ENCODE peak calls at places on chromosome 11, in five cellular contexts. I, Q, U, H and X are unnamed samples.

GRCh38 chr11:12841946-12842630 is 167.0 kb upstream of the RASSF10 start:
- DNase-seq in I (no peak), U (no peak), Q (peak), H (no peak), X (no peak)

GRCh38 chr11:2730323-2731284 is 30.8 kb upstream of the KCNQ1OT1 start:
- DNase-seq in Q (no peak), I (no peak), U (no peak), H (no peak), X (no peak)

GRCh38 chr11:121634889-121635288 is 182.1 kb upstream of the SORL1-AS1 start:
- DNase-seq in H (no peak), U (no peak), Q (no peak), I (no peak), X (no peak)

GRCh38 chr11:120652705-120653335 is 141.3 kb downstream of the GRIK4 start:
- DNase-seq in I (no peak), U (no peak), Q (peak), H (no peak), X (no peak)

GRCh38 chr11:38900156-38900679 is 2302.2 kb upstream of the RAG2 start:
- DNase-seq in I (no peak), U (no peak), Q (no peak), H (no peak), X (no peak)

GRCh38 chr11:2387266-2387982 is 10.3 kb downstream of the CD81 start:
- DNase-seq in I (no peak), Q (no peak), H (no peak), U (no peak), X (peak)

GRCh38 chr11:80538040-80538439 is 1097.2 kb upstream of the TENM4 start:
- DNase-seq in U (no peak), Q (no peak), H (no peak), I (no peak), X (no peak)

GRCh38 chr11:33712436-33712835 is 11.8 kb upstream of the C11orf91 start:
- DNase-seq in I (no peak), U (no peak), H (no peak), Q (no peak), X (no peak)

GRCh38 chr11:119361056-119361787 is 14.7 kb upstream of the MFRP start:
- DNase-seq in U (no peak), H (peak), Q (no peak), I (no peak), X (no peak)

GRCh38 chr11:44822369-44822768 is 95.6 kb downstream of the TSPAN18 start:
- DNase-seq in I (no peak), Q (no peak), H (no peak), U (no peak), X (no peak)

GRCh38 chr11:17479284-17480214 is 2.9 kb upstream of the ABCC8 start:
- DNase-seq in Q (peak), I (no peak), H (no peak), U (no peak), X (no peak)

GRCh38 chr11:123125169-123125568 is 63.2 kb upstream of the HSPA8 start:
- DNase-seq in Q (no peak), H (no peak), U (no peak), I (no peak), X (no peak)

GRCh38 chr11:110092577-110093406 is at the start of gene ZC3H12C:
- DNase-seq in I (no peak), U (peak), Q (no peak), H (peak), X (no peak)

GRCh38 chr11:124717786-124718634 is 21.7 kb upstream of the NRGN start:
- DNase-seq in Q (peak), I (no peak), H (no peak), U (no peak), X (no peak)

GRCh38 chr11:12207384-12208150 is 97.2 kb downstream of the MICAL2 start:
- DNase-seq in I (no peak), Q (no peak), H (no peak), U (no peak), X (no peak)

GRCh38 chr11:119726150-119726553 is 2.8 kb downstream of the NECTIN1 start:
- DNase-seq in I (no peak), H (no peak), Q (no peak), U (no peak), X (no peak)

GRCh38 chr11:64814712-64815187 is 4.4 kb upstream of the MEN1 start:
- DNase-seq in U (no peak), Q (no peak), I (no peak), H (no peak), X (no peak)
- H3K27ac ChIP-seq in U (no peak), Q (no peak), I (no peak), H (no peak), X (no peak)

GRCh38 chr11:133955091-133955846 is 1.5 kb downstream of the IGSF9B start:
- DNase-seq in Q (no peak), U (peak), H (no peak), I (peak), X (peak)
- H3K27ac ChIP-seq in Q (no peak), U (peak), H (no peak), I (no peak), X (no peak)

GRCh38 chr11:86625981-86626380 is 46.4 kb downstream of the ME3 start:
- DNase-seq in H (no peak), U (no peak), I (no peak), Q (no peak), X (no peak)
- H3K27ac ChIP-seq in H (no peak), U (peak), I (no peak), Q (no peak), X (no peak)

GRCh38 chr11:37141707-37142106 is 543.7 kb upstream of the RAG2 start:
- DNase-seq in Q (no peak), H (no peak), U (no peak), I (no peak), X (no peak)

GRCh38 chr11:37142591-37142990 is 544.6 kb upstream of the RAG2 start:
- DNase-seq in U (no peak), I (no peak), H (no peak), Q (no peak), X (no peak)
- H3K27ac ChIP-seq in U (no peak), I (no peak), H (no peak), Q (no peak), X (no peak)

GRCh38 chr11:31645747-31646146 is 136.2 kb downstream of the ELP4 start:
- DNase-seq in U (no peak), I (no peak), Q (no peak), H (peak), X (no peak)
- H3K27ac ChIP-seq in U (peak), I (no peak), Q (no peak), H (no peak), X (no peak)

GRCh38 chr11:67284811-67285540 is 4.1 kb upstream of the ANKRD13D start:
- DNase-seq in Q (no peak), I (no peak), U (no peak), H (no peak), X (no peak)

GRCh38 chr11:67286621-67287333 is 2.3 kb upstream of the ANKRD13D start:
- DNase-seq in H (no peak), Q (no peak), I (no peak), U (no peak), X (no peak)

GRCh38 chr11:67283490-67283963 is 5.6 kb upstream of the ANKRD13D start:
- DNase-seq in I (no peak), H (no peak), Q (no peak), U (no peak), X (no peak)

GRCh38 chr11:67287355-67288197 is 1.5 kb upstream of the ANKRD13D start:
- DNase-seq in U (no peak), H (no peak), Q (peak), I (no peak), X (peak)

DNA sequence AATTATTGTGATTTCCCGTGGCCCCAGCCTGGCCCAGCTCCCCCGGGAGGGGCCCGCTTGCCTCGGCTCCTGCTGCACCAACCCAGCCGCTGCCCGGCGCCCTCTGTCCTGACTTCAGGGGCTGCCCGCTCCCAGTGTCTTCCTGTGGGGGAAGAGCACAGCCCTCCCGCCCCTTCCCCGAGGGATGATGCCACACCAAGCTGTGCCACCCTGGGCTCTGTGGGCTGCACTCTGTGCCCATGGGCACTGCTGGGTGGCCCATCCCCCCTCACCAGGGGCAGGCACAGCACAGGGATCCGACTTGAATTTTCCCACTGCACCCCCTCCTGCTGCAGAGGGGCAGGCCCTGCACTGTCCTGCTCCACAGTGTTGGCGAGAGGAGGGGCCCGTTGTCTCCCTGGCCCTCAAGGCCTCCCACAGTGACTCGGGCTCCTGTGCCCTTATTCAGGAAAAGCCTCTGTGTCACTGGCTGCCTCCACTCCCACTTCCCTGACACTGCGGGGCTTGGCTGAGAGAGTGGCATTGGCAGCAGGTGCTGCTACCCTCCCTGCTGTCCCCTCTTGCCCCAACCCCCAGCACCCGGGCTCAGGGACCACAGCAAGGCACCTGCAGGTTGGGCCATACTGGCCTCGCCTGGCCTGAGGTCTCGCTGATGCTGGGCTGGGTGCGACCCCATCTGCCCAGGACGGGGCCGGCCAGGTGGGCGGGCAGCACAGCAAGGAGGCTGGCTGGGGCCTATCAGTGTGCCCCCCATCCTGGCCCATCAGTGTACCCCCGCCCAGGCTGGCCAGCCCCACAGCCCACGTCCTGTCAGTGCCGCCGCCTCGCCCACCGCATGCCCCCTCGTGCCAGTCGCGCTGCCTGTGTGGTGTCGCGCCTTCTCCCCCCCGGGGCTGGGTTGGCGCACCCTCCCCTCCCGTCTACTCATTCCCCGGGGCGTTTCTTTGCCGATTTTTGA is 3.3 kb upstream of the ANKRD13D start:
- DNase-seq in U (no peak), Q (no peak), I (peak), H (no peak), X (peak)
- H3K27ac ChIP-seq in U (peak), Q (peak), I (peak), H (no peak), X (peak)

GRCh38 chr11:66316849-66317251 is at the start of gene CD248:
- DNase-seq in I (no peak), U (peak), Q (peak), H (no peak), X (no peak)
- H3K27ac ChIP-seq in I (peak), U (peak), Q (peak), H (no peak), X (peak)